ENCODE peak calls at places on chromosomes 11 and 22, in four cellular contexts. O is GM12878, S is H1, R is HepG2. Q is an unnamed sample.

GRCh38 chr22:28029201-28029948 is 110.3 kb upstream of the PITPNB start:
- DNase-seq in O (no peak), R (no peak), S (no peak), Q (no peak)

GRCh38 chr11:116117326-116118137 is 613.3 kb upstream of the CADM1 start:
- DNase-seq in O (no peak), R (no peak), S (no peak), Q (no peak)

GRCh38 chr11:61495801-61496601 is 12.5 kb upstream of the LRRC10B start:
- DNase-seq in R (no peak), O (no peak), S (no peak), Q (no peak)

GRCh38 chr11:114162719-114163123 is 103.2 kb downstream of the ZBTB16 start:
- DNase-seq in O (no peak), S (no peak), R (no peak), Q (no peak)

GRCh38 chr11:46112961-46113617 is 8.2 kb downstream of the PHF21A start:
- DNase-seq in R (peak), S (no peak), O (no peak), Q (peak)

GRCh38 chr22:21996175-21996574 is 13.6 kb upstream of the TOP3B start:
- DNase-seq in O (no peak), S (no peak), R (no peak), Q (no peak)

GRCh38 chr11:40133526-40133925 is 1325.9 kb downstream of the LRRC4C start:
- DNase-seq in R (no peak), O (no peak), S (no peak), Q (no peak)

GRCh38 chr11:134751825-134752224 is 339.8 kb upstream of the B3GAT1 start:
- DNase-seq in S (no peak), O (no peak), R (no peak), Q (no peak)

GRCh38 chr22:44325718-44326548 is 13.2 kb upstream of the SHISAL1 start:
- DNase-seq in R (no peak), O (no peak), S (no peak), Q (no peak)

GRCh38 chr22:20965104-20965887 is 1.8 kb upstream of the AIFM3 start:
- DNase-seq in R (no peak), S (no peak), O (no peak), Q (no peak)

GRCh38 chr22:30038219-30038618 is 42.0 kb upstream of the HORMAD2 start:
- DNase-seq in S (no peak), O (no peak), R (no peak), Q (no peak)

GRCh38 chr11:121715395-121715794 is 262.6 kb upstream of the SORL1-AS1 start:
- DNase-seq in R (no peak), O (no peak), S (no peak), Q (no peak)

GRCh38 chr11:69896250-69896649 is 77.0 kb upstream of the FGF3 start:
- DNase-seq in O (no peak), S (no peak), R (no peak), Q (no peak)

GRCh38 chr11:67432655-67433349 is 4.5 kb downstream of the RPS6KB2 start:
- DNase-seq in S (no peak), R (no peak), O (no peak), Q (no peak)

GRCh38 chr11:67435031-67435726 is 2.3 kb downstream of the PTPRCAP start:
- DNase-seq in S (no peak), O (no peak), R (no peak), Q (no peak)

GRCh38 chr11:67433536-67434394 is 3.7 kb downstream of the PTPRCAP start:
- DNase-seq in R (no peak), S (no peak), O (no peak), Q (no peak)

GRCh38 chr11:67435727-67436458 is 1.6 kb downstream of the PTPRCAP start:
- DNase-seq in R (no peak), O (no peak), S (no peak), Q (no peak)

DNA sequence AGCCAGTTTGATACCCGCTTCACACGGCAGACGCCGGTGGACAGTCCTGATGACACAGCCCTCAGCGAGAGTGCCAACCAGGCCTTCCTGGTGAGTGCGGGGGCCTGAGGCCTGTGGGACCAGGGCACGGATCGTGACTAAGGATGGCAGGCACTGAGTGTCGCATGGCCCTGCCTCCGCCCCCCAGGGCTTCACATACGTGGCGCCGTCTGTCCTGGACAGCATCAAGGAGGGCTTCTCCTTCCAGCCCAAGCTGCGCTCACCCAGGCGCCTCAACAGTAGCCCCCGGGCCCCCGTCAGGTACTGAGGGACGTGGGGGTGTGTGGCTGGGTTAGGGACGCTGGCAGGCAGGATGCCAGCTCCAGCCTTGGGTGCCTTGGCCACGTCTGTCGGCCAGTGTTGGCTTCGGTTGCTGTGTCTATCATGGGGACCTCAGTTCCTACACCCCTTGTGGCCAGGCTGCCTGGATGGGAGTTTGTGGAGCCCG is 3.0 kb downstream of the PTPRCAP start:
- DNase-seq in S (no peak), O (no peak), R (no peak), Q (no peak)
- H3K9ac ChIP-seq in S (no peak), O (peak), R (no peak), Q (no peak)

GRCh38 chr11:2129699-2130366 is 9.4 kb downstream of the IGF2 start:
- DNase-seq in R (no peak), O (no peak), S (no peak), Q (no peak)
- TF ChIP-seq YY1 in R (peak), O (no peak), S (no peak), Q (no peak)

GRCh38 chr11:20337526-20338154 is 25.9 kb upstream of the HTATIP2 start:
- DNase-seq in O (no peak), R (peak), S (no peak), Q (no peak)
- TF ChIP-seq SUZ12 in O (no peak), R (no peak), S (no peak), Q (no peak)

DNA sequence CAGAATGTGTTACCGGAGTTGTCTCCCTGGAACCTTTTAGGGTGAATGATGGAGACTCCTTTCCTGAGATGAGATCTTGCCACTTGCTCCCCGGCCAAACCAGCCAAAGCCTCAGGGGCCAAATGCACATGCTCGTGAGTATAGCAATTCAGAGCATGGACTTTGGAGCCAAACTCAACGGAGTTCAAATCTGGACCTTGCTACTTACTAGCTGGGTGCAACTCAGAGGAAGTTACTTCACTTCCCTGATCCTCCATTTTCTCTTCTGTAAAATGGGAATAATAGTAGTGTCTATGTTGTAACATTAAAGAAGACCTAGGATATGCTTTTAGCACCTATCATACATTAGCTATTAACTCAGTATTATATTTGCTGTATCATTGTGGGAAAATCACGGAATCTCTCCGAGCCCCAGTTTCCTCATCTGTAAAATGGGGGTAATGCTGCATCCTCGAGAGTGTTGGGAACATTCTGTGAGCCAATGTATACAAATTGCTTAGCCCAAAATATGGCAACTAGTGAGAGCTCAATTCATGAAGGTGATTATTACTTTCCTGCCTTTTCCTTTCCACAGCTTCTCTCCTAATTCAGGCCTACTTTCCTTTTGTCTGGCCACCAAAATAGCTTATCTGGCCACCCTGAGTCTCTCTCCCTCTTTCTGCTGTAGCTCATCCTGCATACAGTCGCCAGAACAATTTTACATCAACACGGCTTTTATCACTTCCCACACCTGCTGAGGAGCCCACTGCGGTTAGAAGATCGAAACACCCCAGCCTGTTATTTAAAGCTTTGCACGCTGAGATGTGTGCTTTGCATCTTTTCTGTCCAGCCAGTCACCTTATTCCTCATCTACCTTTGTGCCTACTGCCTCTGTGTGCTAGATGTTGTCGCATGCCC is 96.3 kb downstream of the COMMD9 start:
- DNase-seq in S (no peak), O (no peak), R (no peak), Q (no peak)
- H3K9ac ChIP-seq in S (no peak), O (no peak), R (no peak), Q (no peak)

GRCh38 chr22:19767427-19768380 is 7.1 kb downstream of the TBX1 start:
- DNase-seq in O (no peak), S (no peak), R (peak), Q (no peak)

GRCh38 chr22:19764636-19765476 is 4.3 kb downstream of the TBX1 start:
- DNase-seq in O (no peak), R (no peak), S (no peak), Q (no peak)

GRCh38 chr22:19765477-19766234 is 5.1 kb downstream of the TBX1 start:
- DNase-seq in S (no peak), R (no peak), O (no peak), Q (no peak)

GRCh38 chr22:19766235-19766505 is 5.6 kb downstream of the TBX1 start:
- DNase-seq in R (no peak), O (no peak), S (no peak), Q (no peak)

GRCh38 chr22:19766506-19767426 is 6.2 kb downstream of the TBX1 start:
- DNase-seq in O (no peak), R (no peak), S (no peak), Q (no peak)
- TF ChIP-seq YY1 in O (no peak), R (no peak), S (no peak), Q (no peak)

GRCh38 chr22:36921309-36922096 is 8.1 kb downstream of the CSF2RB start:
- DNase-seq in O (peak), R (no peak), S (no peak), Q (no peak)

GRCh38 chr22:36924151-36924698 is 10.8 kb downstream of the CSF2RB start:
- DNase-seq in S (no peak), R (no peak), O (no peak), Q (no peak)

GRCh38 chr22:36923458-36923784 is 10.0 kb downstream of the CSF2RB start:
- DNase-seq in R (no peak), O (no peak), S (no peak), Q (no peak)

GRCh38 chr22:36922752-36923457 is 9.5 kb downstream of the CSF2RB start:
- DNase-seq in S (no peak), R (no peak), O (no peak), Q (no peak)

DNA sequence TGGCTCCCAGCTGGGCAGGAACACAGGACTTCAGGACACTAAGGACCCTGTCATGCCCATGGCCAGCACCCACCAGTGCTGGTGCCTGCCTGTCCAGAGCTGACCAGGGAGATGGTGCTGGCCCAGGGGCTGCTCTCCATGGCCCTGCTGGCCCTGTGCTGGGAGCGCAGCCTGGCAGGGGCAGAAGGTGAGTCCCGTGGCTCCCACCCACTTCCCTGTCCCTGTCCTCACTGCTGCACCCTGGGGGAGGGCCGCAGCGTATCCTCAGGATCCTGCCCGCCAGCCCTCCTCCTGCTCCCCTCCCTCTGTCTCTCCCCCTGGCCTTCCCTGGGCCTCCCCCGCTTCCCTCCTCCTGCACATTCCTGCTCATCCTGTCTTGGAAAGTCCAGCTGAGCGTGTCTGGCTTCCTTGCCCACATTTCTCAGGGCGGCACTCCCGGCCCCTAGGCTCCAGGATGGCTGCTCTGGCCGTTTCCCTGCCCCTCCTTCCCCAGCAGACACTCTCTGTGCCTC is 8.7 kb downstream of the CSF2RB start:
- DNase-seq in O (no peak), S (no peak), R (no peak), Q (no peak)
- TF ChIP-seq SUZ12 in O (no peak), S (no peak), R (no peak), Q (no peak)

GRCh38 chr22:23896523-23897186 is 2.5 kb downstream of the MIF start:
- DNase-seq in R (no peak), S (no peak), O (no peak), Q (no peak)

GRCh38 chr22:23897320-23897719 is 3.1 kb downstream of the MIF start:
- DNase-seq in S (no peak), O (no peak), R (no peak), Q (no peak)

GRCh38 chr22:23895599-23896144 is 1.5 kb downstream of the MIF start:
- DNase-seq in R (no peak), S (no peak), O (no peak), Q (no peak)

GRCh38 chr22:23894710-23895598 is 771 bp downstream of the MIF start:
- DNase-seq in S (no peak), R (peak), O (peak), Q (peak)

GRCh38 chr22:23896166-23896522 is 2.0 kb downstream of the MIF start:
- DNase-seq in O (no peak), R (no peak), S (no peak), Q (no peak)
- H3K9ac ChIP-seq in O (peak), R (peak), S (no peak), Q (peak)

GRCh38 chr11:67613960-67614715 is 7.4 kb downstream of the NDUFV1 start:
- DNase-seq in O (peak), S (no peak), R (no peak), Q (no peak)
- TF ChIP-seq YY1 in O (peak), S (no peak), R (no peak), Q (no peak)

GRCh38 chr11:111944651-111945051 is 7.5 kb downstream of the DIXDC1 start:
- DNase-seq in O (no peak), S (no peak), R (no peak), Q (no peak)

GRCh38 chr11:111947143-111947542 is 10.0 kb downstream of the DIXDC1 start:
- DNase-seq in R (no peak), O (no peak), S (no peak), Q (no peak)

GRCh38 chr11:111946499-111946898 is 9.4 kb downstream of the DIXDC1 start:
- DNase-seq in R (no peak), O (no peak), S (no peak), Q (no peak)

GRCh38 chr11:111944139-111944538 is 7.0 kb downstream of the DIXDC1 start:
- DNase-seq in R (peak), O (no peak), S (no peak), Q (no peak)

DNA sequence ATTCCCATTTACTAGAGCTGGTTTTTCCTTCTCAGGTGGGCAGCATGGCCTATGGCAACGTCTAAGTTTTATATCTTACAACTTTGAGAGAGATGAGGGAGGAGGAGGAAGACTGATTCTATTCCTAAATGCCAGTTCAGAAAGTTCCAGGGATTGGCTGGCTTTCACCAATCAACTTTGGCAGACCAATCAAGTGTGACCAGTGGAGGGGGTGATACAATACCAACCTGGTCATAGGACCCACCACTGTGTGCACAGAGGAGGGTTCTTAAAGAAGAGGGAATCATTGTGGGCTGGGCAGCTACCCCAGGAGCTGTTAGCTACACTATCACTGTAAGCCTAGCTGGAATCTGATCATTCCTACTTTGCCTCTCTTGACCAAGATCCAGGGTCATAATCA is 8.1 kb downstream of the DIXDC1 start:
- DNase-seq in R (no peak), O (no peak), S (no peak), Q (no peak)
- TF ChIP-seq SUZ12 in R (no peak), O (no peak), S (no peak), Q (no peak)